ENCODE peak calls at places on chromosome 17, in nine cellular contexts. Q, V, K, F, U, G, Z, M and C are unnamed samples.

GRCh38 chr17:74386397-74386796 is 19.1 kb downstream of the GPR142 start:
- ATAC-seq in U (peak; percentile 92), F (peak; percentile 54), V (no peak), G (no peak), M (no peak), Q (no peak), Z (no peak), K (peak; percentile 88), C (no peak)

GRCh38 chr17:39704821-39705551 is 5.1 kb downstream of the ERBB2 start:
- ATAC-seq in U (no peak), M (no peak), Z (no peak), G (no peak), Q (no peak), V (no peak), K (peak; percentile 20), F (peak; percentile 31), C (no peak)

GRCh38 chr17:75639771-75640555 is 6.7 kb downstream of the SMIM5 start:
- ATAC-seq in K (no peak), U (no peak), V (no peak), Z (no peak), Q (peak; percentile 66), F (peak; percentile 64), M (no peak), G (no peak), C (no peak)

GRCh38 chr17:13562271-13562800 is 39.4 kb downstream of the HS3ST3A1 start:
- ATAC-seq in Q (peak; percentile 61), G (no peak), M (no peak), U (peak; percentile 42), Z (no peak), F (no peak), K (no peak), V (no peak), C (no peak)

GRCh38 chr17:28330671-28331070 is 4.6 kb downstream of the IFT20 start:
- ATAC-seq in F (no peak), K (no peak), Q (no peak), Z (no peak), V (no peak), U (no peak), M (no peak), G (no peak), C (no peak)

GRCh38 chr17:36851230-36851629 is 86.0 kb upstream of the LHX1 start:
- ATAC-seq in M (no peak), Q (no peak), V (no peak), G (no peak), Z (no peak), F (no peak), U (no peak), K (no peak), C (no peak)

GRCh38 chr17:17476865-17477467 is at the start of gene MED9:
- ATAC-seq in G (peak; percentile 96), M (peak; percentile 97), K (peak; percentile 99), Q (peak; percentile 99), V (peak; percentile 98), Z (peak; percentile 96), F (peak; percentile 99), U (peak; percentile 99), C (peak; percentile 96)

GRCh38 chr17:67855504-67856324 is 30.4 kb downstream of the BPTF start:
- ATAC-seq in Z (no peak), V (peak; percentile 63), K (no peak), F (no peak), M (peak; percentile 61), Q (no peak), G (peak; percentile 80), U (no peak), C (peak; percentile 77)

GRCh38 chr17:13419676-13420075 is 182.1 kb downstream of the HS3ST3A1 start:
- ATAC-seq in K (no peak), M (no peak), F (no peak), Q (no peak), V (no peak), Z (no peak), U (no peak), G (no peak), C (no peak)

GRCh38 chr17:32298298-32298697 is 32.7 kb downstream of the RHBDL3 start:
- ATAC-seq in K (no peak), Z (no peak), Q (no peak), M (no peak), U (no peak), G (no peak), F (no peak), V (no peak), C (peak; percentile 37)

GRCh38 chr17:43477832-43478634 is 5.7 kb upstream of the DHX8 start:
- ATAC-seq in G (no peak), K (peak; percentile 11), Q (no peak), F (no peak), V (no peak), U (no peak), M (no peak), Z (no peak), C (no peak)

GRCh38 chr17:57563968-57564367 is 181.1 kb downstream of the CCDC182 start:
- ATAC-seq in F (no peak), M (peak; percentile 19), K (peak; percentile 29), U (no peak), Z (no peak), Q (no peak), G (no peak), V (no peak), C (no peak)

GRCh38 chr17:82887255-82888164 is 47.7 kb upstream of the ZNF750 start:
- ATAC-seq in Q (no peak), M (no peak), F (no peak), U (no peak), G (no peak), K (no peak), V (no peak), Z (no peak), C (peak; percentile 74)

GRCh38 chr17:69317625-69318024 is 9.3 kb downstream of the ABCA5 start:
- ATAC-seq in U (no peak), F (no peak), G (no peak), M (no peak), Z (no peak), K (no peak), Q (no peak), V (no peak), C (no peak)

GRCh38 chr17:56978441-56979090 is 635 bp downstream of the SCPEP1 start:
- ATAC-seq in F (peak; percentile 21), U (peak; percentile 15), V (peak; percentile 4), M (peak; percentile 52), Q (peak; percentile 16), Z (no peak), G (peak; percentile 49), K (peak; percentile 10), C (peak; percentile 80)

GRCh38 chr17:66665194-66665593 is 169.7 kb upstream of the CACNG5 start:
- ATAC-seq in F (no peak), M (no peak), Z (no peak), K (no peak), G (no peak), U (no peak), Q (no peak), V (no peak), C (no peak)

GRCh38 chr17:81462506-81463125 is 50.0 kb downstream of the ACTG1 start:
- ATAC-seq in Q (no peak), K (no peak), G (no peak), Z (no peak), V (no peak), F (no peak), U (no peak), M (no peak), C (peak; percentile 34)

GRCh38 chr17:49708515-49709161 is 874 bp upstream of the SLC35B1 start:
- ATAC-seq in V (no peak), U (no peak), K (no peak), Z (peak; percentile 3), F (peak; percentile 1), Q (no peak), G (no peak), M (no peak), C (peak; percentile 0)

GRCh38 chr17:61260061-61260797 is 139.4 kb upstream of the TBX2 start:
- ATAC-seq in G (no peak), U (peak; percentile 93), F (no peak), V (no peak), Q (no peak), K (peak; percentile 95), Z (no peak), M (no peak), C (no peak)

GRCh38 chr17:32962320-32962707 is 29.3 kb upstream of the SPACA3 start:
- ATAC-seq in G (no peak), M (no peak), Q (peak; percentile 76), Z (no peak), U (no peak), K (no peak), F (no peak), V (no peak), C (no peak)

GRCh38 chr17:3657874-3658783 is 10.2 kb downstream of the TAX1BP3 start:
- ATAC-seq in U (no peak), Z (no peak), Q (no peak), K (no peak), M (no peak), F (no peak), V (no peak), G (no peak), C (peak; percentile 22)

GRCh38 chr17:6472517-6472916 is 28.3 kb downstream of the PIMREG start:
- ATAC-seq in Q (no peak), G (no peak), Z (no peak), V (no peak), U (no peak), K (no peak), F (no peak), M (no peak), C (no peak)

GRCh38 chr17:50627782-50628601 is 6.7 kb upstream of the ABCC3 start:
- ATAC-seq in Q (peak; percentile 51), U (no peak), F (peak; percentile 57), M (no peak), V (peak; percentile 26), G (peak; percentile 5), K (no peak), Z (peak; percentile 52), C (no peak)

GRCh38 chr17:28481081-28481571 is 7.7 kb downstream of the SLC13A2 start:
- ATAC-seq in Q (peak; percentile 29), G (no peak), F (peak; percentile 62), V (no peak), K (no peak), M (no peak), U (no peak), Z (no peak), C (no peak)

GRCh38 chr17:59712856-59713255 is 5.4 kb downstream of the VMP1 start:
- ATAC-seq in K (no peak), Z (no peak), F (no peak), U (no peak), Q (no peak), V (no peak), G (no peak), M (no peak), C (no peak)

GRCh38 chr17:27989046-27989445 is 53.4 kb upstream of the NLK start:
- ATAC-seq in Q (no peak), G (no peak), Z (no peak), V (no peak), U (no peak), F (no peak), K (no peak), M (no peak), C (no peak)

GRCh38 chr17:80006339-80006720 is 29.3 kb downstream of the TBC1D16 start:
- ATAC-seq in F (peak; percentile 2), M (no peak), V (no peak), Z (no peak), U (no peak), K (no peak), Q (peak; percentile 20), G (no peak), C (no peak)

GRCh38 chr17:28072935-28073533 is 30.6 kb downstream of the NLK start:
- ATAC-seq in M (peak; percentile 36), U (no peak), K (no peak), V (no peak), G (no peak), Z (no peak), Q (no peak), F (no peak), C (no peak)